ENCODE peak calls at places on chromosomes 2 and 18, in seven cellular contexts. One of them, this sample, is unnamed.

GRCh38 chr2:171762879-171763573 is 75.8 kb downstream of the DYNC1I2 start:
- DNase-seq in kidney epithelial cell: no peak
- DNase-seq in tibial artery: no peak
- DNase-seq in body of pancreas: no peak
- DNase-seq in cardiac fibroblast: peak
- DNase-seq in transverse colon: no peak
- DNase-seq in fibroblast of lung: peak
- DNase-seq in this sample: peak

GRCh38 chr2:120231974-120232635 is 8.9 kb upstream of the TMEM185B start:
- DNase-seq in kidney epithelial cell: no peak
- DNase-seq in tibial artery: peak
- DNase-seq in body of pancreas: no peak
- DNase-seq in cardiac fibroblast: peak
- DNase-seq in transverse colon: peak
- DNase-seq in fibroblast of lung: peak
- DNase-seq in this sample: no peak

GRCh38 chr18:60892441-60892840 is 440.8 kb upstream of the CDH20 start:
- DNase-seq in kidney epithelial cell: no peak
- DNase-seq in tibial artery: no peak
- DNase-seq in body of pancreas: no peak
- DNase-seq in cardiac fibroblast: peak
- DNase-seq in transverse colon: no peak
- DNase-seq in fibroblast of lung: peak
- DNase-seq in this sample: no peak

GRCh38 chr2:42138163-42139016 is 30.8 kb upstream of the EML4 start:
- DNase-seq in kidney epithelial cell: peak
- DNase-seq in tibial artery: peak
- DNase-seq in body of pancreas: peak
- DNase-seq in cardiac fibroblast: peak
- DNase-seq in transverse colon: no peak
- DNase-seq in fibroblast of lung: peak
- DNase-seq in this sample: no peak

GRCh38 chr18:58615150-58616132 is 13.4 kb downstream of the ALPK2 start:
- DNase-seq in kidney epithelial cell: no peak
- DNase-seq in tibial artery: no peak
- DNase-seq in body of pancreas: peak
- DNase-seq in cardiac fibroblast: no peak
- DNase-seq in transverse colon: peak
- DNase-seq in fibroblast of lung: no peak
- DNase-seq in this sample: no peak

GRCh38 chr2:7930800-7931635 is 750.8 kb upstream of the ID2 start:
- DNase-seq in kidney epithelial cell: no peak
- DNase-seq in tibial artery: no peak
- DNase-seq in body of pancreas: peak
- DNase-seq in cardiac fibroblast: peak
- DNase-seq in transverse colon: no peak
- DNase-seq in fibroblast of lung: peak
- DNase-seq in this sample: no peak

GRCh38 chr18:22188551-22189267 is 19.3 kb downstream of the GATA6 start:
- DNase-seq in kidney epithelial cell: no peak
- DNase-seq in tibial artery: no peak
- DNase-seq in body of pancreas: peak
- DNase-seq in cardiac fibroblast: peak
- DNase-seq in transverse colon: no peak
- DNase-seq in fibroblast of lung: no peak
- DNase-seq in this sample: no peak

GRCh38 chr2:134663451-134663850 is 55.3 kb downstream of the TMEM163 start:
- DNase-seq in kidney epithelial cell: no peak
- DNase-seq in tibial artery: no peak
- DNase-seq in body of pancreas: no peak
- DNase-seq in cardiac fibroblast: no peak
- DNase-seq in transverse colon: no peak
- DNase-seq in fibroblast of lung: no peak
- DNase-seq in this sample: no peak

GRCh38 chr2:211085056-211085680 is 528.8 kb downstream of the CPS1 start:
- DNase-seq in kidney epithelial cell: no peak
- DNase-seq in tibial artery: no peak
- DNase-seq in body of pancreas: peak
- DNase-seq in cardiac fibroblast: peak
- DNase-seq in transverse colon: no peak
- DNase-seq in fibroblast of lung: peak
- DNase-seq in this sample: peak

GRCh38 chr2:85907671-85908157 is 18.9 kb upstream of the ST3GAL5 start:
- DNase-seq in kidney epithelial cell: no peak
- DNase-seq in tibial artery: no peak
- DNase-seq in body of pancreas: no peak
- DNase-seq in cardiac fibroblast: peak
- DNase-seq in transverse colon: no peak
- DNase-seq in fibroblast of lung: peak
- DNase-seq in this sample: no peak

GRCh38 chr2:232434563-232435374 is 21.2 kb upstream of the ALPI start:
- DNase-seq in kidney epithelial cell: no peak
- DNase-seq in tibial artery: peak
- DNase-seq in body of pancreas: no peak
- DNase-seq in cardiac fibroblast: no peak
- DNase-seq in transverse colon: no peak
- DNase-seq in fibroblast of lung: no peak
- DNase-seq in this sample: no peak

GRCh38 chr2:199581504-199581903 is 123.8 kb upstream of the SATB2 start:
- DNase-seq in kidney epithelial cell: no peak
- DNase-seq in tibial artery: no peak
- DNase-seq in body of pancreas: no peak
- DNase-seq in cardiac fibroblast: no peak
- DNase-seq in transverse colon: no peak
- DNase-seq in fibroblast of lung: no peak
- DNase-seq in this sample: no peak

GRCh38 chr2:205700331-205701132 is 18.2 kb downstream of the NRP2 start:
- DNase-seq in kidney epithelial cell: no peak
- DNase-seq in tibial artery: peak
- DNase-seq in body of pancreas: peak
- DNase-seq in cardiac fibroblast: peak
- DNase-seq in transverse colon: peak
- DNase-seq in fibroblast of lung: peak
- DNase-seq in this sample: no peak

GRCh38 chr2:157692768-157693167 is 64.1 kb upstream of the ACVR1C start:
- DNase-seq in kidney epithelial cell: peak
- DNase-seq in tibial artery: no peak
- DNase-seq in body of pancreas: no peak
- DNase-seq in cardiac fibroblast: peak
- DNase-seq in transverse colon: no peak
- DNase-seq in fibroblast of lung: peak
- DNase-seq in this sample: no peak

GRCh38 chr2:205892141-205893064 is 193.6 kb downstream of the INO80D start:
- DNase-seq in kidney epithelial cell: no peak
- DNase-seq in tibial artery: no peak
- DNase-seq in body of pancreas: peak
- DNase-seq in cardiac fibroblast: peak
- DNase-seq in transverse colon: peak
- DNase-seq in fibroblast of lung: peak
- DNase-seq in this sample: peak

GRCh38 chr2:42100696-42101585 is 53.1 kb downstream of the PKDCC start:
- DNase-seq in kidney epithelial cell: no peak
- DNase-seq in tibial artery: peak
- DNase-seq in body of pancreas: peak
- DNase-seq in cardiac fibroblast: peak
- DNase-seq in transverse colon: peak
- DNase-seq in fibroblast of lung: peak
- DNase-seq in this sample: no peak

GRCh38 chr2:239902749-239903201 is 122.4 kb downstream of the NDUFA10 start:
- DNase-seq in kidney epithelial cell: no peak
- DNase-seq in tibial artery: no peak
- DNase-seq in body of pancreas: no peak
- DNase-seq in cardiac fibroblast: no peak
- DNase-seq in transverse colon: no peak
- DNase-seq in fibroblast of lung: no peak
- DNase-seq in this sample: no peak

GRCh38 chr2:47422016-47422415 is 19.1 kb downstream of the MSH2 start:
- DNase-seq in kidney epithelial cell: no peak
- DNase-seq in tibial artery: no peak
- DNase-seq in body of pancreas: no peak
- DNase-seq in cardiac fibroblast: no peak
- DNase-seq in transverse colon: no peak
- DNase-seq in fibroblast of lung: peak
- DNase-seq in this sample: no peak

GRCh38 chr2:10039658-10040410 is 3.5 kb upstream of the KLF11 start:
- DNase-seq in kidney epithelial cell: no peak
- DNase-seq in tibial artery: no peak
- DNase-seq in body of pancreas: peak
- DNase-seq in cardiac fibroblast: no peak
- DNase-seq in transverse colon: peak
- DNase-seq in fibroblast of lung: no peak
- DNase-seq in this sample: peak

GRCh38 chr2:10041711-10042110 is 1.6 kb upstream of the KLF11 start:
- DNase-seq in kidney epithelial cell: no peak
- DNase-seq in tibial artery: no peak
- DNase-seq in body of pancreas: no peak
- DNase-seq in cardiac fibroblast: no peak
- DNase-seq in transverse colon: no peak
- DNase-seq in fibroblast of lung: no peak
- DNase-seq in this sample: no peak

GRCh38 chr2:10043906-10044601 is 704 bp downstream of the KLF11 start:
- DNase-seq in kidney epithelial cell: no peak
- DNase-seq in tibial artery: peak
- DNase-seq in body of pancreas: peak
- DNase-seq in cardiac fibroblast: peak
- DNase-seq in transverse colon: peak
- DNase-seq in fibroblast of lung: peak
- DNase-seq in this sample: peak

GRCh38 chr2:10043256-10043905 is at the start of gene KLF11:
- DNase-seq in kidney epithelial cell: no peak
- DNase-seq in tibial artery: peak
- DNase-seq in body of pancreas: peak
- DNase-seq in cardiac fibroblast: peak
- DNase-seq in transverse colon: peak
- DNase-seq in fibroblast of lung: peak
- DNase-seq in this sample: peak

GRCh38 chr2:10042301-10043161 is 819 bp upstream of the KLF11 start:
- DNase-seq in kidney epithelial cell: no peak
- DNase-seq in tibial artery: peak
- DNase-seq in body of pancreas: peak
- DNase-seq in cardiac fibroblast: peak
- DNase-seq in transverse colon: peak
- DNase-seq in fibroblast of lung: peak
- DNase-seq in this sample: no peak
- H3K4me3 ChIP-seq in kidney epithelial cell: peak
- H3K4me3 ChIP-seq in tibial artery: peak
- H3K4me3 ChIP-seq in body of pancreas: no peak
- H3K4me3 ChIP-seq in cardiac fibroblast: peak
- H3K4me3 ChIP-seq in transverse colon: peak
- H3K4me3 ChIP-seq in fibroblast of lung: no peak
- H3K4me3 ChIP-seq in this sample: no peak

DNA sequence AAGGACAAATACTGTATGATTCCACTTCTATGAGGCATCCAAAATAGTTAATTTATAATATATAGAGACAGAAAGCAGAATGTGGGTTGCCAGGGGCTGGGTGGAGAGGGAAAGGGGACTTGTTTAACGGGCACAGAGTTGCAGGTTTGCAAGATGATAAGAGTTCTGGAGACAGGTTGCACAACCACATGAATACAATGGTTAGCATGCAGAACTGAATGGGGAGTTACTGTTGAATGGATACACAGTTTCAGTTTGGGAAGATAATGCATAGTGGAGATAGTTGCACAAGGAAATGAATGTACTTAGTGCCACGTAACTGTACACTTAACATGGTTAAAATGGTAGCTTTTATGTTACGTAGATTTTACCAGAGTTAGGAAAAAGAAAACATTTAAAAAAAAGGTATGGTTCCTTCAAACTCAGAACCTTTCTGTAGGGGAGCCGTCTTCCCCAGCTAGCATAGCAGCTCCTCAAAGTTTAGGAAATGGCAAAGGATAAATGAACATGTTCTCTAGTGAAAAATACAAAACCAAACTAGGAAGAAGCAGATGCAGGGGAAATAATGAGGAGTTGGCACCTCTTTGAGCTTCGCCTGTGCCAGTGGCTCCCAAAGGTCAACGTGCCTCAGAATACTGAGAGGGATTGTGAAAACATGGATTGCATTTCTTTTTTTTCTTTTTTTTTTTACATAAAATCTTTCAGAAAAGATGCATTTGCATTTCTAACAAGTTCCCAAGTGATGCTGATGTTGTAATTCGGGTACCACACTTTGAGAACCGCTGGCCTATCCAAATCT is 95.2 kb downstream of the ZCCHC2 start:
- DNase-seq in kidney epithelial cell: no peak
- DNase-seq in tibial artery: peak
- DNase-seq in body of pancreas: no peak
- DNase-seq in cardiac fibroblast: no peak
- DNase-seq in transverse colon: no peak
- DNase-seq in fibroblast of lung: no peak
- DNase-seq in this sample: no peak
- TF ChIP-seq CTCF in kidney epithelial cell: no peak
- TF ChIP-seq CTCF in tibial artery: no peak
- TF ChIP-seq CTCF in body of pancreas: no peak
- TF ChIP-seq CTCF in cardiac fibroblast: no peak
- TF ChIP-seq CTCF in transverse colon: no peak
- TF ChIP-seq CTCF in fibroblast of lung: no peak
- TF ChIP-seq CTCF in this sample: no peak

GRCh38 chr2:218295029-218295428 is 2.7 kb upstream of the TMBIM1 start:
- DNase-seq in kidney epithelial cell: no peak
- DNase-seq in tibial artery: no peak
- DNase-seq in body of pancreas: peak
- DNase-seq in cardiac fibroblast: peak
- DNase-seq in transverse colon: no peak
- DNase-seq in fibroblast of lung: no peak
- DNase-seq in this sample: no peak
- H3K4me3 ChIP-seq in kidney epithelial cell: no peak
- H3K4me3 ChIP-seq in tibial artery: no peak
- H3K4me3 ChIP-seq in body of pancreas: no peak
- H3K4me3 ChIP-seq in cardiac fibroblast: no peak
- H3K4me3 ChIP-seq in transverse colon: no peak
- H3K4me3 ChIP-seq in fibroblast of lung: no peak
- H3K4me3 ChIP-seq in this sample: no peak

DNA sequence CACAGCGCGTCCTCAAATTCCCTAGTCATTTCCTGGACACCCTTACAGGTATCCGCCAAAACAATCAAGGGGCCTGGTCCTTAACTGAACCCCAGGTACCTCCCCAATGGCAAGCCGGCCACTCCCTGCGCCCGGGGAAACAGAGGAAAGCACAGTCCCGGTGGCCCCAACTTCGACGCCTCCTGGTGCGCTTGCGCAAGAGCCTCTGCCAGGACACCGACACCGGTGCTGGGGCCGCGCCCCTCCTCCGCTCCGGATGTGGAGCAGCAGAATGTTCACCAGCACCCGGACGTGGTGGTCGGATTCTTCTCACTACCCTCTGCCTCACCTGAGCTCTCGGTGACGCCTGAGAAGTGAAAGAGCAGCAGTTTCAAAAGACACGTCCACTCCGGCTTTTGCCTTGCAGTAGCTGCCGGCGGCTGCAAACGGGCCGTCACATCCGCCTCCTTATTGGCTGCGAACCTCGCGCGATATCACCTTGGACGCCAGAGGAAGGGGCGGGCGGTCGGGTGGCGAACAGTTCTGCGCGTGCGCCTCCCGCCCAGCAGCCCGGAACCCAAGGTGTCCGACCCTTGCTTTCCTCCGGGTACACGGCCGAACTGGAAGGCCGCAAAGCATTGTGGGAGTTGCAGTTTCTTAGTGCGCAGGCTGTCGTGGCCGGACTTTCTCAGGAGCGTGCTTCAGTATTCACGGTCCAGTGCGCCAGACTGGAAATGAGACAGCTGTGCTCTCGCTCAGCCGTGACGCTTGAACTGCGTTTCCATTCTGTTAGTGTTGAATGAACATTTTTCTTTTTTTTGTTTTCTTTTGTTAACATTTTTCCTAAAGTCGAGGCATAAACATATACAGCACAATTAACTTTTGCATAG is at the start of gene TXNDC9:
- DNase-seq in kidney epithelial cell: peak
- DNase-seq in tibial artery: peak
- DNase-seq in body of pancreas: peak
- DNase-seq in cardiac fibroblast: peak
- DNase-seq in transverse colon: peak
- DNase-seq in fibroblast of lung: peak
- DNase-seq in this sample: peak
- TF ChIP-seq CTCF in kidney epithelial cell: no peak
- TF ChIP-seq CTCF in tibial artery: no peak
- TF ChIP-seq CTCF in body of pancreas: no peak
- TF ChIP-seq CTCF in cardiac fibroblast: no peak
- TF ChIP-seq CTCF in transverse colon: no peak
- TF ChIP-seq CTCF in fibroblast of lung: no peak
- TF ChIP-seq CTCF in this sample: no peak